ENCODE peak calls at places on chromosomes 3 and 15, in nine cellular contexts. D, B, X, R, H, K, I, O and Y are unnamed samples.

GRCh38 chr3:189622629-189623028 is 8.6 kb upstream of the TP63 start:
- DNase-seq in H (no peak), X (no peak), O (no peak), D (no peak), I (no peak), B (no peak), K (no peak), R (no peak), Y (no peak)

GRCh38 chr3:4695846-4696245 is 202.7 kb downstream of the ITPR1 start:
- DNase-seq in O (no peak), B (no peak), H (no peak), D (no peak), I (no peak), K (peak; percentile 31), X (no peak), R (no peak), Y (no peak)

GRCh38 chr3:69181592-69182211 is 59.3 kb upstream of the LMOD3 start:
- DNase-seq in B (no peak), I (no peak), K (peak; percentile 83), X (peak; percentile 43), H (no peak), O (no peak), D (no peak), R (peak; percentile 13), Y (peak; percentile 35)

GRCh38 chr3:149085828-149086231 is 503 bp downstream of the HLTF start:
- DNase-seq in K (peak; percentile 45), X (peak; percentile 85), H (peak; percentile 7), D (peak; percentile 26), R (no peak), B (peak; percentile 5), O (no peak), I (no peak), Y (no peak)

GRCh38 chr3:188901126-188901525 is 270.6 kb upstream of the TPRG1 start:
- DNase-seq in H (no peak), D (no peak), X (no peak), K (peak; percentile 55), B (no peak), O (no peak), R (no peak), I (no peak), Y (no peak)

GRCh38 chr15:41559489-41560177 is 621 bp downstream of the TYRO3 start:
- DNase-seq in H (no peak), K (no peak), I (no peak), B (no peak), X (peak; percentile 72), R (no peak), D (no peak), O (no peak), Y (no peak)

GRCh38 chr3:171895890-171896289 is 52.7 kb downstream of the TMEM212 start:
- DNase-seq in I (no peak), R (no peak), O (no peak), B (no peak), D (no peak), K (no peak), H (no peak), X (no peak), Y (no peak)

GRCh38 chr3:57855943-57856342 is 99.8 kb downstream of the SLMAP start:
- DNase-seq in D (no peak), H (no peak), R (no peak), O (no peak), B (no peak), X (peak; percentile 8), K (no peak), I (no peak), Y (no peak)